ENCODE peak calls at places on chromosome 11, in six cellular contexts. B is cardiac muscle cell, Q is lung, Y is Peyer's patch, P is OCI-LY7, T is tibial artery. R is an unnamed sample.
A peak's percentile ranks its signal among the peaks of the same experiment; 100 is the strongest.

GRCh38 chr11:44309483-44310197 is at the start of gene ALX4:
- DNase-seq in B (peak; percentile 34), Q (no peak), Y (no peak), P (no peak), T (no peak), R (no peak)

GRCh38 chr11:127493330-127493729 is 492.8 kb upstream of the KIRREL3 start:
- DNase-seq in B (peak; percentile 0), Q (no peak), Y (no peak), P (peak; percentile 10), T (no peak), R (no peak)

GRCh38 chr11:111932605-111932938 is 4.6 kb upstream of the DIXDC1 start:
- DNase-seq in B (no peak), Q (no peak), Y (no peak), P (no peak), T (no peak), R (no peak)

GRCh38 chr11:31106963-31107576 is 262.5 kb downstream of the DCDC1 start:
- DNase-seq in B (peak; percentile 60), Q (peak; percentile 45), Y (peak; percentile 50), P (peak; percentile 37), T (no peak), R (peak; percentile 69)

GRCh38 chr11:100789500-100789899 is 102.4 kb downstream of the ARHGAP42 start:
- DNase-seq in B (no peak), Q (no peak), Y (peak; percentile 48), P (no peak), T (no peak), R (no peak)

GRCh38 chr11:69553416-69554357 is 72.2 kb downstream of the LINC01488 start:
- DNase-seq in B (no peak), Q (no peak), Y (no peak), P (no peak), T (peak; percentile 45), R (no peak)

GRCh38 chr11:17277024-17277584 is 565 bp downstream of the NUCB2 start:
- DNase-seq in B (peak; percentile 52), Q (no peak), Y (no peak), P (peak; percentile 63), T (peak; percentile 74), R (peak; percentile 26)

GRCh38 chr11:22539851-22540376 is 85.7 kb downstream of the FANCF start:
- DNase-seq in B (peak; percentile 35), Q (no peak), Y (no peak), P (peak; percentile 1), T (no peak), R (no peak)

GRCh38 chr11:77111277-77111676 is 8.6 kb downstream of the OMP start:
- DNase-seq in B (no peak), Q (no peak), Y (no peak), P (no peak), T (no peak), R (no peak)

GRCh38 chr11:16981651-16982194 is 32.5 kb downstream of the PLEKHA7 start:
- DNase-seq in B (peak; percentile 86), Q (no peak), Y (no peak), P (no peak), T (peak; percentile 52), R (no peak)

GRCh38 chr11:3662856-3663255 is 8.3 kb downstream of the CHRNA10 start:
- DNase-seq in B (no peak), Q (no peak), Y (no peak), P (no peak), T (no peak), R (no peak)

GRCh38 chr11:33692013-33692504 is 8.6 kb downstream of the C11orf91 start:
- DNase-seq in B (peak; percentile 97), Q (peak; percentile 73), Y (no peak), P (no peak), T (peak; percentile 83), R (no peak)

GRCh38 chr11:58004664-58005063 is 19.0 kb upstream of the OR9Q1 start:
- DNase-seq in B (peak; percentile 32), Q (no peak), Y (no peak), P (no peak), T (no peak), R (no peak)

GRCh38 chr11:128039140-128040021 is 548.0 kb downstream of the ETS1 start:
- DNase-seq in B (peak; percentile 90), Q (peak; percentile 51), Y (peak; percentile 51), P (no peak), T (peak; percentile 87), R (peak; percentile 5)

GRCh38 chr11:46380340-46381045 is 976 bp upstream of the MDK start:
- DNase-seq in B (peak; percentile 71), Q (peak; percentile 56), Y (peak; percentile 90), P (no peak), T (peak; percentile 80), R (peak; percentile 71)

GRCh38 chr11:95453616-95454118 is 222.7 kb upstream of the SESN3 start:
- DNase-seq in B (peak; percentile 20), Q (peak; percentile 41), Y (no peak), P (no peak), T (peak; percentile 80), R (no peak)

GRCh38 chr11:93652161-93652597 is 9.3 kb upstream of the CEP295 start:
- DNase-seq in B (peak; percentile 66), Q (peak; percentile 36), Y (no peak), P (peak; percentile 43), T (no peak), R (peak; percentile 45)

GRCh38 chr11:131473510-131473909 is 103.1 kb downstream of the NTM start:
- DNase-seq in B (no peak), Q (no peak), Y (no peak), P (no peak), T (no peak), R (no peak)

GRCh38 chr11:91691872-91692271 is 532.7 kb upstream of the FAT3 start:
- DNase-seq in B (no peak), Q (no peak), Y (no peak), P (no peak), T (no peak), R (no peak)

GRCh38 chr11:109605006-109605405 is 183.0 kb downstream of the C11orf87 start:
- DNase-seq in B (no peak), Q (no peak), Y (no peak), P (no peak), T (no peak), R (no peak)

GRCh38 chr11:76209956-76210885 is 3.9 kb upstream of the WNT11 start:
- DNase-seq in B (peak; percentile 87), Q (no peak), Y (peak; percentile 70), P (no peak), T (peak; percentile 86), R (peak; percentile 81)

GRCh38 chr11:110158317-110159200 is 65.4 kb downstream of the ZC3H12C start:
- DNase-seq in B (no peak), Q (no peak), Y (no peak), P (no peak), T (no peak), R (no peak)

GRCh38 chr11:86035164-86035563 is 33.7 kb downstream of the PICALM start:
- DNase-seq in B (no peak), Q (no peak), Y (no peak), P (no peak), T (no peak), R (no peak)

GRCh38 chr11:127733552-127733951 is 733.0 kb upstream of the KIRREL3 start:
- DNase-seq in B (no peak), Q (no peak), Y (no peak), P (no peak), T (no peak), R (no peak)

GRCh38 chr11:69642549-69642912 is 1.6 kb downstream of the CCND1 start:
- DNase-seq in B (no peak), Q (no peak), Y (peak; percentile 70), P (no peak), T (no peak), R (peak; percentile 51)

GRCh38 chr11:90274362-90274761 is 51.5 kb upstream of the CHORDC1 start:
- DNase-seq in B (no peak), Q (no peak), Y (no peak), P (no peak), T (no peak), R (no peak)
- H3K27ac ChIP-seq in B (no peak overlapping the region), Q (no peak overlapping the region), Y (no peak overlapping the region), P (no peak overlapping the region), T (no peak overlapping the region), R (no peak overlapping the region)

DNA sequence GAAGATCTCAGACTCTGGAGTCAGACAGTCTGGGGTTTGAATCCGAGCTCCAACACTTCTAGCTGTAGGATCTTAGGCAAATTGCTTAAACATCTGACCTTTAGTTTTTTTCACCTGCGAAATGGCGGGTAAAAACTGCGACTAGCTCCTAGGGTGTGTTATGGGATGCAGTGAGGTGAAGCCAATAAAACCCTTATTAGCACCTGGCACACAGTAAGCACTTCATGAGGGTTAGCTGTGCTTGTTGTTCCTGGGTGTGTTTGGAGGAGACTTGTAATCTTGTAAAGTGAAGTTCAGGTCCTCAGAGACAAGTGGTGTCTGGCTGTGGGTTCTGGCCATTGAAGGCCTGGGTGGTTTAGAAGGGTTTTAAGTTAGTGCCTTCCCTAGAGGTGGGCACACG is 68.9 kb downstream of the ZBTB16 start:
- DNase-seq in B (no peak), Q (no peak), Y (no peak), P (no peak), T (no peak), R (no peak)
- H3K27ac ChIP-seq in B (no peak overlapping the region), Q (peak overlapping the region; percentile 66), Y (no peak overlapping the region), P (no peak overlapping the region), T (peak overlapping the region; percentile 94), R (no peak overlapping the region)

GRCh38 chr11:1041149-1041467 is 4.6 kb upstream of the MUC6 start:
- DNase-seq in B (no peak), Q (no peak), Y (no peak), P (no peak), T (no peak), R (no peak)
- H3K27ac ChIP-seq in B (no peak overlapping the region), Q (no peak overlapping the region), Y (no peak overlapping the region), P (no peak overlapping the region), T (no peak overlapping the region), R (no peak overlapping the region)

DNA sequence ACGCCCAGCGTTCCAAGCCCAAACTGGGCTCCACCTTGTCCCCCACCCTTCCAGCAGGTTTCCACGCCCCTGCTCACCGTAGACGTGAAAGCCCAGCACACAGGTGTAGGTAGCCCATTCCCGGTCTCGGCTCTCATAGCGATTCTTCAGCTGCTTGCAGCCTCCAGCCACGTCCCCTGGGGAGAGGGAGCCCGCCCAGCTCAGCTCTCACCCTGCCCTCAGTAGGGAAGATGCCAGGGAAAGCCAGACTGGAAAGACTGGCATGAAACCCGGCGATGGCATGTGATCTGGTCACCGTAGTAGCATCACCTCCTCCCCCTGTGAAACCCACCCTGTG is 1.4 kb upstream of the MTA2 start:
- DNase-seq in B (no peak), Q (no peak), Y (no peak), P (no peak), T (peak; percentile 84), R (no peak)
- H3K27ac ChIP-seq in B (no peak overlapping the region), Q (peak overlapping the region; percentile 96), Y (peak overlapping the region; percentile 98), P (no peak overlapping the region), T (peak overlapping the region; percentile 99), R (no peak overlapping the region)

DNA sequence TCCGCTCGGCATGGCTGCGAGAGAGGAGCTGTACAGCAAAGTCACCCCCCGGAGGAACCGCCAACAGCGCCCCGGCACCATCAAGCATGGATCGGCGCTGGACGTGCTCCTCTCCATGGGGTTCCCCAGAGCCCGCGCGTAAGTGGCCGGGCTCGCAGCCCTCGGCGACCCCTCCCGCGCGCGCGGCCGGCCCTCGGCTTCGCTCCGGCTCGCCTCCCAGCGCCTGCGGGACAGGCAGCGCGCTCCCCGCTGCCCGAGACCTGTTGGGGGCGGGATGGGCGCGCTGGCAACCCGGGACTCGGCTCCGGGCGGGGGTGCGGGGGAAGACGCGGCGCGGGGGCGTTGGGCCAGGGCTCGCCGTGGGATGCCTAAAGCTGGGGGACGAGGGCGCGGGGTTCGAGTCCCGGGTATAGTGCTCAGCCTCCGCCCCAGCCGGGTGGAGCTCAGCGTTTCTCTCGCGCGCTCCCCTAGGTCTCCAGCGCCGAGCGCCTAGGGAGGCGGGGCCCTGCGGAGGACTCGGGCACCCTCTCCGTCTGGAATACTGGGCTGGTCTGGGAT is 630 bp downstream of the UBASH3B start:
- DNase-seq in B (peak; percentile 63), Q (peak; percentile 33), Y (peak; percentile 72), P (peak; percentile 61), T (peak; percentile 69), R (peak; percentile 49)
- H3K27ac ChIP-seq in B (no peak overlapping the region), Q (peak overlapping the region; percentile 94), Y (peak overlapping the region; percentile 86), P (peak overlapping the region; percentile 43), T (peak overlapping the region; percentile 83), R (peak overlapping the region; percentile 46)